ENCODE peak calls at places on chromosomes 16 and 17, in seven cellular contexts. One of them, this sample, is unnamed.

GRCh38 chr16:89043636-89044393 is 49.8 kb upstream of the ACSF3 start:
- DNase-seq in NCI-H774: no peak
- DNase-seq in amygdala: no peak
- DNase-seq in T-helper 1 cell: no peak
- DNase-seq in M059J: no peak
- DNase-seq in mammary epithelial cell: no peak
- DNase-seq in BJ: no peak
- DNase-seq in this sample: no peak

GRCh38 chr16:27474921-27475320 is 72.9 kb downstream of the IL21R start:
- DNase-seq in NCI-H774: no peak
- DNase-seq in amygdala: no peak
- DNase-seq in T-helper 1 cell: no peak
- DNase-seq in M059J: no peak
- DNase-seq in mammary epithelial cell: no peak
- DNase-seq in BJ: no peak
- DNase-seq in this sample: no peak

GRCh38 chr16:7861891-7862585 is 529.4 kb downstream of the RBFOX1 start:
- DNase-seq in NCI-H774: no peak
- DNase-seq in amygdala: no peak
- DNase-seq in T-helper 1 cell: no peak
- DNase-seq in M059J: no peak
- DNase-seq in mammary epithelial cell: no peak
- DNase-seq in BJ: no peak
- DNase-seq in this sample: no peak

GRCh38 chr17:75588546-75589016 is 981 bp downstream of the MYO15B start:
- DNase-seq in NCI-H774: peak; percentile 60
- DNase-seq in amygdala: no peak
- DNase-seq in T-helper 1 cell: no peak
- DNase-seq in M059J: no peak
- DNase-seq in mammary epithelial cell: no peak
- DNase-seq in BJ: no peak
- DNase-seq in this sample: peak; percentile 6

GRCh38 chr16:30095166-30096078 is 591 bp downstream of the YPEL3 start:
- DNase-seq in NCI-H774: no peak
- DNase-seq in amygdala: no peak
- DNase-seq in T-helper 1 cell: no peak
- DNase-seq in M059J: no peak
- DNase-seq in mammary epithelial cell: no peak
- DNase-seq in BJ: no peak
- DNase-seq in this sample: no peak

GRCh38 chr16:83949724-83950001 is 3.4 kb upstream of the OSGIN1 start:
- DNase-seq in NCI-H774: no peak
- DNase-seq in amygdala: no peak
- DNase-seq in T-helper 1 cell: no peak
- DNase-seq in M059J: no peak
- DNase-seq in mammary epithelial cell: no peak
- DNase-seq in BJ: no peak
- DNase-seq in this sample: no peak

GRCh38 chr17:50604470-50604869 is 30.2 kb upstream of the ABCC3 start:
- DNase-seq in NCI-H774: no peak
- DNase-seq in amygdala: no peak
- DNase-seq in T-helper 1 cell: no peak
- DNase-seq in M059J: no peak
- DNase-seq in mammary epithelial cell: no peak
- DNase-seq in BJ: peak; percentile 5
- DNase-seq in this sample: peak; percentile 58

GRCh38 chr16:88611220-88611821 is 27.1 kb upstream of the IL17C start:
- DNase-seq in NCI-H774: no peak
- DNase-seq in amygdala: peak; percentile 26
- DNase-seq in T-helper 1 cell: no peak
- DNase-seq in M059J: no peak
- DNase-seq in mammary epithelial cell: no peak
- DNase-seq in BJ: no peak
- DNase-seq in this sample: no peak

GRCh38 chr17:6660765-6661463 is 9.4 kb downstream of the C17orf100 start:
- DNase-seq in NCI-H774: no peak
- DNase-seq in amygdala: no peak
- DNase-seq in T-helper 1 cell: no peak
- DNase-seq in M059J: no peak
- DNase-seq in mammary epithelial cell: no peak
- DNase-seq in BJ: no peak
- DNase-seq in this sample: no peak

GRCh38 chr16:14232106-14232890 is 161.2 kb downstream of the MRTFB start:
- DNase-seq in NCI-H774: peak; percentile 90
- DNase-seq in amygdala: no peak
- DNase-seq in T-helper 1 cell: no peak
- DNase-seq in M059J: no peak
- DNase-seq in mammary epithelial cell: no peak
- DNase-seq in BJ: no peak
- DNase-seq in this sample: no peak

GRCh38 chr17:74497471-74497870 is 31.0 kb downstream of the CD300A start:
- DNase-seq in NCI-H774: no peak
- DNase-seq in amygdala: no peak
- DNase-seq in T-helper 1 cell: no peak
- DNase-seq in M059J: no peak
- DNase-seq in mammary epithelial cell: no peak
- DNase-seq in BJ: no peak
- DNase-seq in this sample: no peak

GRCh38 chr16:73065617-73066313 is 17.8 kb upstream of the ZFHX3 start:
- DNase-seq in NCI-H774: no peak
- DNase-seq in amygdala: no peak
- DNase-seq in T-helper 1 cell: no peak
- DNase-seq in M059J: no peak
- DNase-seq in mammary epithelial cell: no peak
- DNase-seq in BJ: no peak
- DNase-seq in this sample: no peak

GRCh38 chr17:83062818-83063671 is 16.4 kb upstream of the METRNL start:
- DNase-seq in NCI-H774: no peak
- DNase-seq in amygdala: no peak
- DNase-seq in T-helper 1 cell: no peak
- DNase-seq in M059J: no peak
- DNase-seq in mammary epithelial cell: no peak
- DNase-seq in BJ: no peak
- DNase-seq in this sample: no peak

GRCh38 chr17:44901323-44901965 is 2.2 kb upstream of the EFTUD2 start:
- DNase-seq in NCI-H774: peak; percentile 37
- DNase-seq in amygdala: no peak
- DNase-seq in T-helper 1 cell: no peak
- DNase-seq in M059J: peak; percentile 95
- DNase-seq in mammary epithelial cell: peak; percentile 76
- DNase-seq in BJ: no peak
- DNase-seq in this sample: peak; percentile 90

GRCh38 chr17:64281962-64282752 is 19.1 kb upstream of the TEX2 start:
- DNase-seq in NCI-H774: peak; percentile 68
- DNase-seq in amygdala: peak; percentile 42
- DNase-seq in T-helper 1 cell: peak; percentile 45
- DNase-seq in M059J: peak; percentile 63
- DNase-seq in mammary epithelial cell: peak; percentile 50
- DNase-seq in BJ: no peak
- DNase-seq in this sample: peak; percentile 67

GRCh38 chr17:73189417-73190099 is 3.3 kb upstream of the COG1 start:
- DNase-seq in NCI-H774: no peak
- DNase-seq in amygdala: peak; percentile 58
- DNase-seq in T-helper 1 cell: no peak
- DNase-seq in M059J: peak; percentile 66
- DNase-seq in mammary epithelial cell: peak; percentile 50
- DNase-seq in BJ: no peak
- DNase-seq in this sample: peak; percentile 47

GRCh38 chr17:8087075-8087941 is at the start of gene ALOX12B:
- DNase-seq in NCI-H774: no peak
- DNase-seq in amygdala: no peak
- DNase-seq in T-helper 1 cell: no peak
- DNase-seq in M059J: no peak
- DNase-seq in mammary epithelial cell: peak; percentile 41
- DNase-seq in BJ: no peak
- DNase-seq in this sample: no peak

GRCh38 chr17:50052822-50053653 is 2.9 kb upstream of the ITGA3 start:
- DNase-seq in NCI-H774: no peak
- DNase-seq in amygdala: no peak
- DNase-seq in T-helper 1 cell: no peak
- DNase-seq in M059J: peak; percentile 62
- DNase-seq in mammary epithelial cell: no peak
- DNase-seq in BJ: no peak
- DNase-seq in this sample: peak; percentile 74

GRCh38 chr16:15457390-15457789 is 23.0 kb downstream of the BMERB1 start:
- DNase-seq in NCI-H774: no peak
- DNase-seq in amygdala: no peak
- DNase-seq in T-helper 1 cell: no peak
- DNase-seq in M059J: no peak
- DNase-seq in mammary epithelial cell: no peak
- DNase-seq in BJ: no peak
- DNase-seq in this sample: no peak

GRCh38 chr17:21201302-21201602 is 12.7 kb downstream of the TMEM11 start:
- DNase-seq in NCI-H774: no peak
- DNase-seq in amygdala: no peak
- DNase-seq in T-helper 1 cell: no peak
- DNase-seq in M059J: peak; percentile 70
- DNase-seq in mammary epithelial cell: no peak
- DNase-seq in BJ: no peak
- DNase-seq in this sample: peak; percentile 83